ENCODE peak calls at places on chromosomes 2 and 18, in seven cellular contexts. E is GM12878, R is SK-N-SH, Z is GM12891, G is HepG2, W is K562, V is H1. H is an unnamed sample.

GRCh38 chr2:239685556-239685955 is 284.7 kb upstream of the HDAC4 start:
- DNase-seq in E (no peak), R (no peak), Z (no peak), G (no peak), W (no peak), V (peak; percentile 23), H (no peak)

GRCh38 chr2:9847140-9847539 is 3.9 kb downstream of the TAF1B start:
- DNase-seq in E (no peak), R (no peak), Z (no peak), G (no peak), W (no peak), V (no peak), H (no peak)

GRCh38 chr2:143514413-143514812 is 385.2 kb downstream of the ARHGAP15 start:
- DNase-seq in E (no peak), R (no peak), Z (no peak), G (no peak), W (no peak), V (no peak), H (no peak)

GRCh38 chr2:160214461-160215055 is 14.5 kb upstream of the ITGB6 start:
- DNase-seq in E (no peak), R (no peak), Z (no peak), G (peak; percentile 42), W (no peak), V (no peak), H (no peak)

GRCh38 chr2:195934484-195934883 is 134.2 kb downstream of the DNAH7 start:
- DNase-seq in E (no peak), R (no peak), Z (no peak), G (no peak), W (no peak), V (no peak), H (no peak)

GRCh38 chr2:236971131-236971850 is 114.4 kb upstream of the COPS8 start:
- DNase-seq in E (no peak), R (no peak), Z (no peak), G (no peak), W (no peak), V (no peak), H (no peak)

GRCh38 chr18:51727780-51728179 is 530.3 kb upstream of the MEX3C start:
- DNase-seq in E (no peak), R (no peak), Z (no peak), G (no peak), W (no peak), V (no peak), H (no peak)

GRCh38 chr2:210286123-210286680 is 28.8 kb downstream of the MYL1 start:
- DNase-seq in E (no peak), R (no peak), Z (no peak), G (no peak), W (no peak), V (no peak), H (no peak)

GRCh38 chr18:78925193-78925540 is 54.5 kb upstream of the SALL3 start:
- DNase-seq in E (no peak), R (no peak), Z (no peak), G (no peak), W (no peak), V (no peak), H (no peak)

GRCh38 chr2:27807476-27807875 is 36.0 kb downstream of the MRPL33 start:
- DNase-seq in E (no peak), R (peak; percentile 38), Z (no peak), G (peak; percentile 36), W (peak; percentile 31), V (no peak), H (no peak)

GRCh38 chr2:128215897-128216645 is 102.6 kb downstream of the HS6ST1 start:
- DNase-seq in E (no peak), R (no peak), Z (no peak), G (no peak), W (no peak), V (no peak), H (no peak)
- TF ChIP-seq TAF1 in E (no peak), R (no peak), Z (no peak), G (no peak), W (no peak), V (no peak), H (no peak)

GRCh38 chr2:182904844-182905243 is 38.4 kb upstream of the FRZB start:
- DNase-seq in E (no peak), R (no peak), Z (no peak), G (no peak), W (no peak), V (no peak), H (no peak)

GRCh38 chr2:182903566-182903965 is 37.1 kb upstream of the FRZB start:
- DNase-seq in E (no peak), R (no peak), Z (no peak), G (no peak), W (no peak), V (no peak), H (no peak)

GRCh38 chr2:182911813-182912517 is 45.5 kb upstream of the FRZB start:
- DNase-seq in E (no peak), R (no peak), Z (no peak), G (peak; percentile 54), W (no peak), V (no peak), H (no peak)

GRCh38 chr2:182906454-182906853 is 40.0 kb upstream of the FRZB start:
- DNase-seq in E (no peak), R (no peak), Z (no peak), G (no peak), W (no peak), V (no peak), H (no peak)

GRCh38 chr2:182907081-182907830 is 40.8 kb upstream of the FRZB start:
- DNase-seq in E (no peak), R (no peak), Z (no peak), G (no peak), W (peak; percentile 58), V (peak; percentile 56), H (no peak)
- TF ChIP-seq TAF1 in E (no peak), R (no peak), Z (no peak), G (no peak), W (no peak), V (no peak), H (no peak)

GRCh38 chr2:23719721-23720120 is 207.2 kb downstream of the ATAD2B start:
- DNase-seq in E (no peak), R (no peak), Z (no peak), G (no peak), W (no peak), V (no peak), H (no peak)

GRCh38 chr2:23721454-23721826 is 205.5 kb downstream of the ATAD2B start:
- DNase-seq in E (no peak), R (no peak), Z (no peak), G (no peak), W (no peak), V (no peak), H (no peak)

GRCh38 chr2:23722255-23722654 is 204.7 kb downstream of the ATAD2B start:
- DNase-seq in E (no peak), R (no peak), Z (no peak), G (no peak), W (no peak), V (no peak), H (no peak)

GRCh38 chr2:23720705-23721453 is 206.0 kb downstream of the ATAD2B start:
- DNase-seq in E (no peak), R (no peak), Z (no peak), G (no peak), W (no peak), V (no peak), H (no peak)
- TF ChIP-seq TAF1 in E (no peak), R (no peak), Z (no peak), G (no peak), W (no peak), V (no peak), H (no peak)

GRCh38 chr2:85174943-85175342 is 41.8 kb downstream of the TCF7L1 start:
- DNase-seq in E (no peak), R (no peak), Z (no peak), G (no peak), W (no peak), V (no peak), H (no peak)

GRCh38 chr2:85177031-85177824 is 44.0 kb downstream of the TCF7L1 start:
- DNase-seq in E (no peak), R (no peak), Z (no peak), G (no peak), W (no peak), V (no peak), H (no peak)

GRCh38 chr2:85173909-85174308 is 40.7 kb downstream of the TCF7L1 start:
- DNase-seq in E (no peak), R (no peak), Z (no peak), G (no peak), W (no peak), V (no peak), H (no peak)

GRCh38 chr2:85178154-85178553 is 45.0 kb downstream of the TCF7L1 start:
- DNase-seq in E (no peak), R (no peak), Z (no peak), G (no peak), W (no peak), V (no peak), H (no peak)

DNA sequence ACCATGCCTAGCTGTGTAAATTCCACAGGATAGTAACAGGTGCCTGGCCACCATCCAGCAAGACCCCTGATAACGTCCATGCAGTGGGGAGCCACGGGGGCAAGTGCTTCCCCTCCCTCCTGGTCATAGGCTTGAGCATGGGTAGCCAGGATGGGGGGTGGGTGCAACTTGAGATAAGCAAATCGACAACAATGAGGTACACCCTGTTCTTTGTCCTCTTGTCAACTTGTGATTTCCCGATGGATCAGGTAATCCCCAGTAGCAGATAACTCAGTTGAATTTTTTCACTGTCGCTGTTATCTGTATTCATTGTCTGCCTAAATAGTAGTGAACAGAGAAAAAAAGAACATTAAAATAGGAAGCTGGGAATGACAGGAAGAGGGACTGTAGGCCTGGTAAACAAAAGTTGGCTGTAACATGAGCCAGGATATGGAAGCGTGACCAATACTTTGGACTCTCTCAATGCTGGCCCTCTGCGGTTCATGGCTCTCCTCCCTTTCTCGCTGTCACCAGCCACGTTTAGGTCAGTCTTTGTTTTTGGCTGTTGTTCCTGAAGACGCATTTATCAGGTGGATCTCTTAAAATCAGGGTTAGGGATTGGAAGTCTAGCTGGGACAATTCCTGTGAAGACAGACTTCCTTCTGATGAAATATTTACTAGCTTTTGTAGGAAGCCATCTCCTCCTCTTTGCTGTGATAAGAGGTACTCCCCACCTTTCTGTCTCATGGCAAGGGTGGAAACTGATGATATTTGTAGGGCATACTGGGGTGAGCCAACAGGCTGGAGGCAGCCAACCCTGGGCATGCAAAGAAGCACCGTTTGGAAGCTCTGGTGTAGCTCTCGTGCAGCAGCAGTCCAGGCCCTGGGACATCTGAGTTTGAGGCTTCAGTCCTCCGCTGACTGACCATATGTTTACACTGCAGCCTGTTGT is 42.4 kb downstream of the TCF7L1 start:
- DNase-seq in E (no peak), R (no peak), Z (no peak), G (peak; percentile 66), W (no peak), V (no peak), H (no peak)
- TF ChIP-seq TAF1 in E (no peak), R (no peak), Z (no peak), G (no peak), W (no peak), V (no peak), H (no peak)

DNA sequence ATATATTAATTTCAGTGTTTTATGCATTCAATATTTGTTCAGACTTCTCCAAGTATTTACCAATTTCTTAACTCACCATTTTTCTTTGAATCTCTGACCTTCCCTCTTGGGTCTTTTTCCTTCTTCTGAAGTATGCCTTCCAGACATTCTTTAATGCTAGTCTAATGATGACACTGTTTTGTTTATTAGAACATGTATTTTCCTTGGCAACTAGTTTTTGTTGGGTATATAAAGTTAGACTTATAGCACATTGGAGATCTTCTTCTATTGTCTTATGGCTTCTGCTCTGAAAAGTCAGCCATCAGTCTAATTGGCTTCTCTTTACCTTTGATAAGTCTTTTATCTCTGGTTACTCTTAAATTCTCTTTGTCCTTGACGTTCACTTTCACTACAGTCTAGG is 423.2 kb upstream of the NRP2 start:
- DNase-seq in E (no peak), R (no peak), Z (no peak), G (no peak), W (no peak), V (no peak), H (no peak)
- TF ChIP-seq TAF1 in E (no peak), R (no peak), Z (no peak), G (no peak), W (no peak), V (no peak), H (no peak)

H was measured in GM12892.